ENCODE peak calls at places on chromosomes 1 and 21, in seven cellular contexts. A, B, F, M, G, P and E are unnamed samples.

GRCh38 chr1:204065986-204066300 is 7.0 kb upstream of the SOX13 start:
- DNase-seq in A (no peak), B (no peak), F (no peak), M (no peak), G (no peak), P (no peak), E (no peak)

GRCh38 chr1:216686860-216687545 is 36.2 kb downstream of the ESRRG start:
- DNase-seq in A (no peak), B (no peak), F (no peak), M (no peak), G (no peak), P (no peak), E (no peak)

GRCh38 chr1:17494114-17494729 is 45.3 kb upstream of the ARHGEF10L start:
- DNase-seq in A (peak), B (peak), F (peak), M (peak), G (peak), P (peak), E (peak)

GRCh38 chr1:202270871-202271326 is 70.8 kb downstream of the UBE2T start:
- DNase-seq in A (no peak), B (no peak), F (no peak), M (peak), G (no peak), P (no peak), E (no peak)

GRCh38 chr1:16374266-16374665 is 7.2 kb downstream of the SZRD1 start:
- DNase-seq in A (no peak), B (no peak), F (no peak), M (no peak), G (no peak), P (no peak), E (no peak)

GRCh38 chr1:35561297-35561971 is 3.8 kb downstream of the NCDN start:
- DNase-seq in A (no peak), B (no peak), F (no peak), M (no peak), G (no peak), P (no peak), E (no peak)

GRCh38 chr1:89023026-89023425 is 360 bp upstream of the GBP3 start:
- DNase-seq in A (no peak), B (no peak), F (no peak), M (no peak), G (no peak), P (no peak), E (no peak)

GRCh38 chr1:184576822-184577790 is 177.6 kb downstream of the EDEM3 start:
- DNase-seq in A (no peak), B (no peak), F (no peak), M (no peak), G (no peak), P (no peak), E (no peak)

GRCh38 chr1:206708882-206709281 is 24.2 kb downstream of the MAPKAPK2 start:
- DNase-seq in A (no peak), B (no peak), F (no peak), M (no peak), G (no peak), P (no peak), E (no peak)

GRCh38 chr21:27498025-27498424 is 531.1 kb upstream of the ADAMTS5 start:
- DNase-seq in A (no peak), B (no peak), F (no peak), M (no peak), G (no peak), P (no peak), E (no peak)

GRCh38 chr21:28142692-28143091 is 850.0 kb downstream of the LTN1 start:
- DNase-seq in A (no peak), B (no peak), F (no peak), M (no peak), G (peak), P (no peak), E (no peak)

GRCh38 chr1:1550591-1551432 is 10.4 kb upstream of the TMEM240 start:
- DNase-seq in A (no peak), B (no peak), F (no peak), M (no peak), G (peak), P (no peak), E (no peak)

GRCh38 chr1:226827458-226827857 is 43.0 kb upstream of the PSEN2 start:
- DNase-seq in A (no peak), B (no peak), F (peak), M (peak), G (no peak), P (no peak), E (no peak)

GRCh38 chr1:194366705-194367104 is 1180.3 kb upstream of the B3GALT2 start:
- DNase-seq in A (no peak), B (no peak), F (no peak), M (no peak), G (peak), P (no peak), E (no peak)

GRCh38 chr1:33535334-33535733 is 62.9 kb downstream of the ZSCAN20 start:
- DNase-seq in A (no peak), B (no peak), F (no peak), M (no peak), G (no peak), P (no peak), E (no peak)

GRCh38 chr1:221138516-221138915 is 259.3 kb downstream of the HLX start:
- DNase-seq in A (no peak), B (no peak), F (no peak), M (no peak), G (no peak), P (no peak), E (no peak)

GRCh38 chr1:53541761-53542550 is 82.8 kb downstream of the DMRTB1 start:
- DNase-seq in A (no peak), B (no peak), F (peak), M (no peak), G (peak), P (no peak), E (peak)

GRCh38 chr1:93822710-93823425 is 56.1 kb downstream of the DNTTIP2 start:
- DNase-seq in A (no peak), B (no peak), F (no peak), M (no peak), G (no peak), P (no peak), E (no peak)

GRCh38 chr1:63827411-63828321 is 53.8 kb downstream of the ROR1 start:
- DNase-seq in A (no peak), B (no peak), F (no peak), M (no peak), G (peak), P (no peak), E (no peak)

GRCh38 chr1:18283601-18284385 is 176.2 kb downstream of the IGSF21 start:
- DNase-seq in A (peak), B (no peak), F (no peak), M (no peak), G (no peak), P (no peak), E (no peak)

GRCh38 chr1:230875370-230875769 is 7.0 kb upstream of the C1orf198 start:
- DNase-seq in A (no peak), B (no peak), F (no peak), M (no peak), G (no peak), P (no peak), E (no peak)

GRCh38 chr1:212754193-212754592 is 37.4 kb downstream of the NSL1 start:
- DNase-seq in A (no peak), B (no peak), F (no peak), M (no peak), G (no peak), P (no peak), E (no peak)

GRCh38 chr1:235011599-235012435 is 116.8 kb downstream of the TOMM20 start:
- DNase-seq in A (peak), B (peak), F (peak), M (peak), G (peak), P (no peak), E (no peak)

GRCh38 chr21:26194326-26194725 is 23.8 kb upstream of the APP start:
- DNase-seq in A (no peak), B (no peak), F (no peak), M (no peak), G (no peak), P (no peak), E (no peak)

GRCh38 chr1:32753532-32754281 is 51.1 kb upstream of the SYNC start:
- DNase-seq in A (peak), B (peak), F (peak), M (peak), G (peak), P (peak), E (peak)

GRCh38 chr1:91716339-91716738 is 169.6 kb downstream of the TGFBR3 start:
- DNase-seq in A (no peak), B (no peak), F (no peak), M (no peak), G (no peak), P (no peak), E (no peak)

GRCh38 chr1:212981025-212981495 is 30.7 kb downstream of the VASH2 start:
- DNase-seq in A (no peak), B (no peak), F (no peak), M (peak), G (no peak), P (no peak), E (no peak)

GRCh38 chr1:152047607-152047953 is 10.8 kb upstream of the S100A11 start:
- DNase-seq in A (no peak), B (peak), F (no peak), M (peak), G (no peak), P (no peak), E (no peak)

GRCh38 chr1:152043870-152044269 is 7.1 kb upstream of the S100A11 start:
- DNase-seq in A (no peak), B (no peak), F (no peak), M (no peak), G (no peak), P (no peak), E (no peak)

GRCh38 chr1:152047954-152048640 is 11.3 kb upstream of the S100A11 start:
- DNase-seq in A (peak), B (peak), F (peak), M (peak), G (peak), P (no peak), E (peak)

GRCh38 chr1:152042030-152042429 is 5.2 kb upstream of the S100A11 start:
- DNase-seq in A (no peak), B (no peak), F (no peak), M (no peak), G (no peak), P (no peak), E (no peak)

DNA sequence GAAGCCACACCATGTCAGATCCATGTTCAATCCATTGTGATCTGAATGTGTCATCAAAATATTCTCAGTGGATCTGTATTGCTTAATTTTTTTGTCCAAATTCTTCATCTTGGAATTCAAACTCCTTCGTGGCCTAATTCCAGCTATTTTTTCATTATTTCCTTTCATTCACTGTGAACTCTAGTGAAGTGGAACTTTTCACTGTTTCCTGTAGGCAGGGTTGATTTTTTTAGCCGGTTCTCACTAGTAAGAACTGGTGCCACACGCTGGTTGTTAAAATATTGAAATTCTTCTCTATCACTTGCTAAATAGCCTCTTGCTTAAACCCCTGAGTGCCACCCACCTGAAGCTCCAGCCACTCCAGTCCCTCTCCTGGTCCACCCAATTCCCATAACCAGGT is 7.6 kb upstream of the S100A11 start:
- DNase-seq in A (no peak), B (no peak), F (no peak), M (no peak), G (no peak), P (no peak), E (no peak)
- TF ChIP-seq CTCF in A (no peak), B (no peak), F (no peak), M (no peak), G (no peak), P (no peak), E (no peak)

GRCh38 chr1:188188317-188188716 is 1359.6 kb downstream of the PLA2G4A start:
- DNase-seq in A (no peak), B (no peak), F (no peak), M (no peak), G (no peak), P (no peak), E (no peak)
- TF ChIP-seq CTCF in A (no peak), B (no peak), F (no peak), M (no peak), G (no peak), P (no peak), E (no peak)

DNA sequence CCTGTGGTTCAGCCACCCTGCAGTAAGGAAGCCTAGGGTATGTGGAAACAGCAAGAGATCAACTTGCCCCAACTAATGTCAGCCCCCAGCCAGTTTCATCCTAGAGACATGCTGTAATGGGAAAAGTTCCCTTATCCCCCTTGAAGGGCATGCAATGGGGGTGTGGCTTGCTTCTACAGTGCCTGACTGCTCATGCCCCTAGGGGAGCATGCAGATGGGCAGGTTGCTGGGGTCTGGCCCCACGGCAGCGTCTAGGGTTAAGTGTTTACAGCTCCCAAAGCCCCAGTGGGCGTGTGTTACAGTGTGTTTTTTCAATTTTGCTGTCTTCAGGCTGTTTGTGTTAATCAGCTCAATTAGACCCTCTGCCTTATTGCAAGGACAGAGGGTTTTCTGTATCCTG is 1105.9 kb downstream of the AMY1C start:
- DNase-seq in A (no peak), B (no peak), F (no peak), M (no peak), G (no peak), P (no peak), E (no peak)
- TF ChIP-seq CTCF in A (no peak), B (no peak), F (no peak), M (no peak), G (no peak), P (no peak), E (no peak)

DNA sequence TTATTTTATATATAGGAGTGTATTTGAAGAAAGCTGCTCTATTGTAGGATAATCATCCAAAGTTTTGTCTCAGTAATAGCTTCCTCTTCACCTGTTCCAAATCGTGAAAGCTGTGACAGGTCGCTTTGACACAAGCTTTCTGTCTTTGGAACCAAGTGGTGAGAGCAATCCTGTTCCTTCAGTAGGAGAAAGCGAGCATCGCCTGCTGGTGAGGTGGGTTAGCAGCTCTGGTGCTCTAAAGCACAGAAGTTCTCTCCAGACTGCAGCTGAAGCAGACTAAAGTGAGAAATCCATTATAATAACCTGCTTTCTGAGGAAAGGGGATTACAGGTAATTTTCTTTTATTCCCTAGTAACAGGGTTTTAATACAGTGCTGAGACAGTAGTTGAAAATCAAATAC is 803.8 kb downstream of the ADGRL2 start:
- DNase-seq in A (no peak), B (no peak), F (no peak), M (no peak), G (no peak), P (no peak), E (no peak)
- TF ChIP-seq CTCF in A (no peak), B (no peak), F (no peak), M (no peak), G (no peak), P (no peak), E (no peak)

DNA sequence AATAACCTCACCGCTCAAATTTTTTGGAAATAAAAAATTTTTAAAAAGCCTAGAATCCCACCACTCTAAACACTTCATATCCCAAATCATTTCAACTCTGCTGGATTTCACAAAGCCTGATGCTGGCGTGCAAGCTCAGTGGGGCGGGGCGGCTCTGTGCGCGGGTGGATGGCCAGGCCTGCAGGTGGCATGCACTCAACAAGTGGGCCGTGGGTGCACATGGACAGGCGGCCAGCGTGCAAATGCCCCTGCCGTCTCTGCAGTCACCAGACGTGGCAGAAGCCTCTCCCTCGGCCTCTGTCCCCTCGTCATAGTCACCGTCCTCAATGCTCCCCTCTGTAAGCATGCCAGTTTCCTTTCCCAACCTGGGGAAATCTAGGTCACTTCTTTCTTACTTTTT is 6.6 kb upstream of the PDE9A start:
- DNase-seq in A (no peak), B (no peak), F (peak), M (no peak), G (no peak), P (no peak), E (no peak)
- TF ChIP-seq CTCF in A (no peak), B (no peak), F (no peak), M (no peak), G (no peak), P (no peak), E (no peak)

GRCh38 chr21:39037807-39038405 is 145.3 kb downstream of the PSMG1 start:
- DNase-seq in A (no peak), B (no peak), F (no peak), M (no peak), G (no peak), P (no peak), E (no peak)
- TF ChIP-seq CTCF in A (no peak), B (no peak), F (no peak), M (no peak), G (no peak), P (no peak), E (peak)

DNA sequence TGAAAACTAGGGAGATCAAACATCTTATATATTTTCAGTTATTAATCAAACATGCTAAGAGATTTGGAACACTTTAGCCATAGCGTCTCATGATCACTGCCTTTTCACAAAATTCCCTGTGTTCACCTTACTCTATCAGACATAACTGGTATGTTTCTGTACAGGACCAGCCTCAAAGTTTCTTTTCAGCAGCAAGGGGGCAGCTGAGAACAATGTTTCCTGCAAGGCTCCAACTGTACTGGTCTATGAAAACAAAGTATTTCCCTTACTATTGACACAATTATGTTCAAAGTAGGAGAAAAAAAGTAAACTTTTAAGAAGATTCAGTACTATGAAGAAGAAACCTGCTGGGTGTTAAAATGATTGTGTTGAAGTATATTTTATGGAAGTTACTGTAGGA is 98.5 kb downstream of the ATF6 start:
- DNase-seq in A (no peak), B (no peak), F (no peak), M (no peak), G (peak), P (no peak), E (peak)
- TF ChIP-seq CTCF in A (no peak), B (peak), F (no peak), M (no peak), G (peak), P (peak), E (no peak)

GRCh38 chr1:192998536-192998935 is 60.6 kb downstream of the UCHL5 start:
- DNase-seq in A (no peak), B (no peak), F (no peak), M (no peak), G (no peak), P (no peak), E (no peak)
- TF ChIP-seq CTCF in A (no peak), B (no peak), F (no peak), M (no peak), G (peak), P (no peak), E (peak)

DNA sequence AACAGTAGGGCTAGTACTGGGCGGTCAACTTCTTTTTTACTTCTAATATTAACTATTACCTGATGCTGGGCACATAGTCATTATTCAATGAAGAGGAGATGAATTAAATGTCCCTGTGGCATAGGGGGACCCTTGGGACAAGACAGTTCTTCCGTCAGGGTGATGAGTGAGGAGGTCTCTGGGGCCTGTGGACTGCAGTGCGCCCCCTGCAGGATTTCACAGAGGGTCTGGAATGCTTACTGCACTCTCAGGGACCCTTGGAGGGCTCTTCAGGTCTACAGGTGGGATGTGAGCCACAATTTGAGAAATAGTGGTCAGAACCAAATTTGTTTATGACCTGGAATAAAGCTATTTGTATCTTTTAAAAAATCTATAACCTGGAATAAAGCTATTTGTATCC is 149.4 kb downstream of the FAM78B start:
- DNase-seq in A (no peak), B (no peak), F (no peak), M (no peak), G (no peak), P (no peak), E (peak)
- TF ChIP-seq CTCF in A (no peak), B (no peak), F (no peak), M (no peak), G (no peak), P (no peak), E (peak)